ENCODE peak calls at places on chromosome 4, in four cellular contexts. C is WTC11, A is K562, K is HepG2. O is an unnamed sample.

GRCh38 chr4:55075823-55076418 is 49.5 kb downstream of the KDR start:
- DNase-seq in C (no peak), A (no peak), K (no peak), O (no peak)

GRCh38 chr4:73853246-73853704 is at the start of gene PF4V1:
- DNase-seq in C (peak; percentile 71), A (no peak), K (no peak), O (peak; percentile 59)

GRCh38 chr4:90127223-90127705 is at the start of gene CCSER1:
- DNase-seq in C (peak; percentile 51), A (no peak), K (no peak), O (peak; percentile 64)

GRCh38 chr4:24655971-24656370 is 71.6 kb upstream of the DHX15 start:
- DNase-seq in C (no peak), A (no peak), K (no peak), O (peak; percentile 57)

GRCh38 chr4:94621491-94622080 is 136.2 kb upstream of the BMPR1B start:
- DNase-seq in C (no peak), A (peak; percentile 53), K (peak; percentile 28), O (peak; percentile 62)

GRCh38 chr4:38368612-38369011 is 295.4 kb upstream of the KLF3 start:
- DNase-seq in C (no peak), A (no peak), K (no peak), O (no peak)

GRCh38 chr4:8581094-8581861 is 1.1 kb downstream of the GPR78 start:
- DNase-seq in C (no peak), A (no peak), K (no peak), O (no peak)

GRCh38 chr4:159867673-159868072 is 764.8 kb downstream of the RAPGEF2 start:
- DNase-seq in C (no peak), A (no peak), K (no peak), O (no peak)

DNA sequence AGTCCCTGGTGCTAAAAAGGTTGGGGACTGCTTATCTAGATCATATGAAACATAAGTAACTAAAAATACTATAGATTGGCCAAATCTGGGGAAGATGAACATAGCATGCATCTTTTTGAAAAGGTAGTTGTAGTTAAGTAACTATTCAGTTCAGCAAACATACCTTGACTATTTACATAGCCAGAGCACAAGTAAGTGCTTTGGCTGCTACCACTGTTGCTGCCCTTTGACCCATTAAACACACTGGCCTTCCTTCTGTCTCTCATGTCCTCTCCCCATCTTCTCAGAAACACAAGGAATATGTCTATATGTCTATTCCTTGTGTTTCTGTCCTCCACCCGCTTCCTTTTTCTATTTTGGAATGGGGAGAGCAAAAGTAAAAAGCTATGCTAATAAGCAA is 87.9 kb upstream of the SPRY1 start:
- DNase-seq in C (no peak), A (no peak), K (peak; percentile 16), O (no peak)
- TF ChIP-seq CREB1 in C (no peak), A (no peak), K (no peak), O (no peak)

GRCh38 chr4:36394352-36394903 is 113.0 kb downstream of the DTHD1 start:
- DNase-seq in C (no peak), A (no peak), K (peak; percentile 5), O (no peak)
- TF ChIP-seq CREB1 in C (no peak), A (no peak), K (peak; percentile 24), O (no peak)

GRCh38 chr4:1241466-1241935 is 7.4 kb downstream of the CTBP1 start:
- DNase-seq in C (peak; percentile 8), A (no peak), K (no peak), O (no peak)

GRCh38 chr4:1239949-1240305 is 9.0 kb downstream of the CTBP1 start:
- DNase-seq in C (no peak), A (no peak), K (no peak), O (peak; percentile 0)

GRCh38 chr4:1241936-1242505 is 6.9 kb downstream of the CTBP1 start:
- DNase-seq in C (peak; percentile 6), A (no peak), K (no peak), O (no peak)

GRCh38 chr4:1239141-1239948 is 9.6 kb downstream of the CTBP1 start:
- DNase-seq in C (peak; percentile 8), A (no peak), K (no peak), O (peak; percentile 2)

DNA sequence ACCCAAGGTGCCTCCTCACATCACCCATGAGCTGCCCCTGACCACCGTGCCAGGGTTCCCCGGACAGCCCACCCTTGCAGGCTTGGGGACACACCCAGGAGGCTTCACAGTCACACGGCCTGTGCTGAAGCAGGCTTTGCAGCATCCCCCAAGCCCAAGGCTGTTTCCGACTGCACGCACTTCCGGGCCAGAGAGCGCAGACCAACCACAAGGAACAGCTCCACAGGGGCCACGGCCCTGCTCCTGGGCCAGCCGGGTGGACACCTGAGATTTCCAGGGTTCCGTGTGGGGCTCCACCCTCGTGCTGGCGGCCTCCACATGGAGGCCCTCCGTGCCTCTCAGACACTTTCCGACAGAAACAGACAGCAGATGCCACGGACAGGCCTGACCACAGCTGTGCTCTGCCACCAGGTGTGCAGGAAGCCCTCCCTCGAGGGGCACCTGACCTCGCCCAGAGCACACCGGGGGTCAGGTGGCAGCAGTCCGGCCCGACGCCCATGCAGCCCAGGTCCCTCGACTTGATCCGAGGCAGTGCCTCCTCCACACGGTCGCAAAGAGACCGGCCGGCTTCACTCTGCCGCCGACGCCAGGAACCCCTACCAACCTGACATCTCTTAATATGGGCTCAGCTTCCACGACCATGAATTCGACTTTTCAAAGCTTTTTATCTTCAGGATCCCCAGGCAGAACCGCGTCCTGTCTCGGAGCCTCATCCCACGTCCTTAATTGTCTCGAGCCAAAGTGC is 8.0 kb downstream of the CTBP1 start:
- DNase-seq in C (no peak), A (no peak), K (no peak), O (no peak)
- TF ChIP-seq CREB1 in C (no peak), A (no peak), K (no peak), O (no peak)

DNA sequence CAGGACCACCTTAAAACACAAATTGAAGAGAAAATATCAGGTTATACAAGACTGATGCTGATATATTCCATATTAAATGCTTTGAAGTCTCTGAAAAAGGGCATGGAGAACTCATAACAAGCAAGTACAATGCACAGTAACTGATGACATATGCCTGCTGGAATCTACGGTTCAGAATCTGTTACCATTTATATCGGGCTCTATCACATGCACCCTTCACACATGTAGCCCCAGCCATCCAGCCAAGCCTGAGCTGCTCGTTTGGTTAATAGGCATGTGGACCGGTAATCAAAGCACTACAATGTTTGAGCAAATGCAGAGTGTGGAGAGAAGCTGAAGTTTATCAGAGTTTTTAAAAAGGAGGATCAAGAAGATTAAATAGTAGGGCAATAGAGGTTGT is 11.8 kb downstream of the COMMD8 start:
- DNase-seq in C (no peak), A (no peak), K (no peak), O (no peak)
- TF ChIP-seq CREB1 in C (no peak), A (no peak), K (no peak), O (no peak)

DNA sequence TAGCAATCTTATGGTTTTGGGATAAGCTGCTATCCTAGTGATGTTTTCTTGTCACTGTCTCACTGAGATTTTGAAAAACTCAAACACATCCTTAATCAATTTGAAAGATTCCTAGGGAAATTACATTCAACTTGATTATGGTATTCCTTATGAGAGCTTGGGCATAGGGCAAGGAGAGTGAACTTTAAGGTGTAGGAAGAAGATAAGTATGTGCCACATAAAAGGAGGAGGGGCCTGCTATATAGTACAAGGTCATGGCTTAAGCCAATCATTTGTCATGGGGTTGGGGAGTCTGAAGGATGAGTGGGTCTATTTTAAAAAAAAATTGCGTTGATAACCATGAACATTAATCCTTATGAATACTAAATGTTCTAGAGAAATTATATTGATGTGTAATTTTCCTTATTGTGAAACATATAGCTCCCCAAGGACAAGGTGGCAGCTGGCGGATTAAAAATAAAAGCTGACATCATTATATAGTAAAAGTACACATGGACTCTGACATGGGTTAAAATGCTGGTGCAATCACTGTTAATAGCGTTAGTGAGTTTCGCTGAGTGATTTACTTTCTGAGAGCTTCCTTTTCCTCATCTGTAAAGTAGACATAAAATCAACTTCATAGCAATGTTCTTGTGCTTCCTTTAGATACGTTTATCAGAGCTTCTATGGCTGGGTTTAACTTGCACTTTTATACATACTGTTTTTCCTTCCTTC is 17.4 kb downstream of the GALNT7 start:
- DNase-seq in C (no peak), A (no peak), K (no peak), O (no peak)
- TF ChIP-seq CREB1 in C (no peak), A (no peak), K (no peak), O (no peak)

O was measured in GM23338.